ENCODE peak calls at places on chromosomes 4 and X, in five cellular contexts. U is HCT116, R is transverse colon, G is adrenal gland, L is aorta. J is an unnamed sample. For H3K36me3, the result is how much of the 10 kb centered on the place peaks cover.

GRCh38 chr4:53490965-53491622 is 100.2 kb downstream of the LNX1 start:
- DNase-seq in U (peak), R (peak), G (peak), L (no peak), J (peak)

GRCh38 chrX:37287741-37288424 is 61.3 kb upstream of the PRRG1 start:
- DNase-seq in U (no peak), R (no peak), G (no peak), L (no peak), J (no peak)

GRCh38 chrX:119121341-119121740 is 6.3 kb downstream of the KIAA1210 start:
- DNase-seq in U (no peak), R (no peak), G (no peak), L (no peak), J (peak)

GRCh38 chr4:54998991-54999390 is 126.4 kb downstream of the KDR start:
- DNase-seq in U (no peak), R (no peak), G (no peak), L (no peak), J (no peak)

GRCh38 chr4:92303621-92304027 is at the start of gene GRID2:
- DNase-seq in U (peak), R (no peak), G (no peak), L (peak), J (peak)

GRCh38 chr4:88960576-88960975 is 96.4 kb downstream of the FAM13A start:
- DNase-seq in U (no peak), R (no peak), G (no peak), L (no peak), J (no peak)

GRCh38 chr4:118905546-118905945 is 16.9 kb downstream of the SYNPO2 start:
- DNase-seq in U (no peak), R (no peak), G (no peak), L (no peak), J (no peak)

GRCh38 chr4:19254476-19254875 is 997.2 kb upstream of the SLIT2 start:
- DNase-seq in U (no peak), R (no peak), G (no peak), L (no peak), J (no peak)

GRCh38 chr4:115357767-115358166 is 244.3 kb upstream of the NDST4 start:
- DNase-seq in U (no peak), R (no peak), G (no peak), L (no peak), J (no peak)

GRCh38 chr4:97910005-97910404 is 233.3 kb downstream of the STPG2 start:
- DNase-seq in U (peak), R (no peak), G (no peak), L (no peak), J (no peak)

GRCh38 chr4:5215321-5215720 is 164.0 kb downstream of the STK32B start:
- DNase-seq in U (no peak), R (no peak), G (no peak), L (no peak), J (no peak)

GRCh38 chr4:4456816-4457578 is 70.1 kb downstream of the NSG1 start:
- DNase-seq in U (no peak), R (no peak), G (no peak), L (no peak), J (no peak)

GRCh38 chr4:141153751-141154510 is 20.7 kb upstream of the RNF150 start:
- DNase-seq in U (no peak), R (no peak), G (no peak), L (no peak), J (no peak)

GRCh38 chr4:109067509-109068205 is 234.8 kb downstream of the COL25A1 start:
- DNase-seq in U (no peak), R (no peak), G (no peak), L (no peak), J (no peak)

GRCh38 chrX:98068210-98068609 is 1184.5 kb downstream of the RPA4 start:
- DNase-seq in U (no peak), R (no peak), G (no peak), L (no peak), J (no peak)

GRCh38 chr4:122854860-122855259 is 28.2 kb downstream of the FGF2 start:
- DNase-seq in U (no peak), R (no peak), G (no peak), L (no peak), J (peak)

GRCh38 chrX:46169808-46170207 is 375.4 kb downstream of the ZNF674 start:
- DNase-seq in U (no peak), R (no peak), G (no peak), L (no peak), J (no peak)

GRCh38 chrX:46168254-46168653 is 377.0 kb downstream of the ZNF674 start:
- DNase-seq in U (no peak), R (no peak), G (no peak), L (no peak), J (peak)

GRCh38 chrX:46165866-46166265 is 379.4 kb downstream of the ZNF674 start:
- DNase-seq in U (no peak), R (no peak), G (no peak), L (no peak), J (no peak)

DNA sequence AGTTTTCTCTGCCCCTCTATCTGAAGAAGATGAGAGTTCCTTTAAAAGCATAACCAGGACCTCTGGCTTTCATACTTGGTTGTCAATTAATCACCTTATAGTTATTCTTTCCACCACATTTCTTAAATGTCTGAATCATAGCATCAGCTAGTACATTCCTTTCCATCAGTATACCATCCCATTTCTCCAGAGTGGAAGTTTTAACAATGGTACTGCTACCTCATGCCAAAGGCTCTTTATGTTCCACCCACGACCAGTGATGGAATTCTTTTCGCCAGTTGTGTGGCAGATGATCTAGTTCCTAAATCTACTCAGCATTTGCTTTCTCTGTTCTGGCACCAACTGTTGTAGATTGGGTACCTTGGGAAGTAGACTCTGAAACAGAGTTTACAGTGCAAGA is 379.8 kb downstream of the ZNF674 start:
- DNase-seq in U (no peak), R (no peak), G (no peak), L (no peak), J (peak)
- H3K4me3 ChIP-seq in U (no peak), R (no peak), G (no peak), L (no peak), J (no peak)

DNA sequence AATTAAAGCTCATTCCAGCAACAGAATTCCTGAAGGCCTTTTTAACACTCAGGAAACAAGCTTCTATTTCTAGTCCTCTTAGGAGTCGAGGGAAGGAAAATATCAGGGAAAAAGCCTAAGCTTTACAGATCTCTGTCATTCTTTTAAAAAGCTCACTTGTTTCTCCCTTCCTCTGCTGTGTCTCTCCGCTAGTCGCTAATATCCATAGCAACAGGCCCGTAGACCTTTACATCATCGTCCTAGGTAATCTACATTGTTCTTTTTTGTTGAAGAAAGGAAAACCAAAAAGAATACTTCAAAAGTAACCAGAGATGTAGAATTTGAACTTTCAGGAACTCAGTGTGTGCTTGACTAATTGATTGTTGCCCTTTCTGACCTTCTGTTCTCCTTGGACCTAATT is 45.9 kb upstream of the MTMR1 start:
- DNase-seq in U (no peak), R (no peak), G (no peak), L (no peak), J (no peak)
- H3K36me3 ChIP-seq in U (under half), R (under half), G (under half), L (under half), J (under half)

GRCh38 chr4:173518419-173519102 is 11.5 kb downstream of the HAND2 start:
- DNase-seq in U (no peak), R (no peak), G (no peak), L (peak), J (no peak)
- H3K4me3 ChIP-seq in U (no peak), R (peak), G (no peak), L (no peak), J (no peak)

GRCh38 chr4:184784628-184785257 is 41.0 kb downstream of the ACSL1 start:
- DNase-seq in U (no peak), R (no peak), G (no peak), L (no peak), J (no peak)
- H3K36me3 ChIP-seq in U (under half), R (under half), G (under half), L (under half), J (under half)

GRCh38 chr4:99159699-99160098 is 15.6 kb upstream of the ADH4 start:
- DNase-seq in U (no peak), R (no peak), G (no peak), L (no peak), J (no peak)
- H3K4me3 ChIP-seq in U (no peak), R (no peak), G (no peak), L (no peak), J (no peak)